ENCODE peak calls at places on chromosome 9, in nine cellular contexts. R is HCT116, U is GM23248, N is GM23338, K is SK-N-SH, L is hepatocyte, S is H1, H is astrocyte, E is PC-3. D is an unnamed sample.

GRCh38 chr9:130884111-130884531 is 12.5 kb downstream of the QRFP start:
- DNase-seq in L (no peak), H (no peak), N (no peak), U (no peak), S (no peak), E (no peak), K (no peak), R (no peak), D (no peak)

GRCh38 chr9:110125207-110125751 is 82.7 kb downstream of the C9orf152 start:
- DNase-seq in K (no peak), S (peak; percentile 71), L (peak; percentile 95), H (peak; percentile 99), R (no peak), U (peak; percentile 90), E (no peak), N (peak; percentile 88), D (peak; percentile 88)

GRCh38 chr9:114501786-114502682 is 3.2 kb downstream of the WHRN start:
- DNase-seq in U (peak; percentile 52), K (no peak), H (peak; percentile 66), S (no peak), L (peak; percentile 66), E (peak; percentile 64), N (peak; percentile 77), R (no peak), D (no peak)

GRCh38 chr9:34809504-34810186 is 99.7 kb upstream of the CCL21 start:
- DNase-seq in S (peak; percentile 49), R (no peak), U (peak; percentile 42), N (peak; percentile 90), H (no peak), L (peak; percentile 37), E (no peak), K (peak; percentile 78), D (peak; percentile 84)

GRCh38 chr9:76704601-76705204 is 59.5 kb upstream of the PCA3 start:
- DNase-seq in E (peak; percentile 62), N (peak; percentile 88), U (peak; percentile 85), L (peak; percentile 84), K (peak; percentile 39), S (peak; percentile 7), H (peak; percentile 88), R (peak; percentile 80), D (no peak)

GRCh38 chr9:7854763-7855162 is 55.2 kb upstream of the DMAC1 start:
- DNase-seq in L (no peak), S (no peak), E (no peak), K (no peak), U (no peak), N (no peak), H (no peak), R (no peak), D (no peak)

GRCh38 chr9:118109542-118109941 is 405.3 kb downstream of the TLR4 start:
- DNase-seq in U (no peak), S (no peak), H (no peak), L (no peak), K (no peak), N (peak; percentile 48), R (no peak), E (no peak), D (no peak)

GRCh38 chr9:38424918-38425317 is 664 bp upstream of the IGFBPL1 start:
- DNase-seq in L (no peak), R (no peak), H (no peak), S (no peak), E (no peak), U (no peak), K (no peak), N (no peak), D (no peak)

GRCh38 chr9:75885652-75886051 is 4.8 kb upstream of the PCSK5 start:
- DNase-seq in L (no peak), R (no peak), E (no peak), K (no peak), S (no peak), N (no peak), U (peak; percentile 56), H (no peak), D (no peak)

GRCh38 chr9:3874472-3875370 is 348.9 kb upstream of the RFX3 start:
- DNase-seq in U (no peak), H (no peak), L (no peak), S (no peak), N (no peak), E (no peak), R (no peak), K (no peak), D (no peak)

GRCh38 chr9:34566972-34567371 is 22.6 kb downstream of the CNTFR start:
- DNase-seq in K (peak; percentile 79), U (no peak), S (no peak), H (no peak), N (no peak), E (no peak), L (no peak), R (no peak), D (no peak)

GRCh38 chr9:124786881-124787573 is 10.1 kb downstream of the OLFML2A start:
- DNase-seq in E (no peak), R (no peak), N (no peak), S (no peak), H (no peak), U (no peak), K (peak; percentile 6), L (no peak), D (no peak)

GRCh38 chr9:27329292-27329691 is 32.3 kb upstream of the EQTN start:
- DNase-seq in E (no peak), K (no peak), H (no peak), N (no peak), R (no peak), L (no peak), S (no peak), U (no peak), D (no peak)

GRCh38 chr9:8821910-8822666 is 1022.5 kb upstream of the DMAC1 start:
- DNase-seq in S (no peak), E (no peak), N (no peak), R (no peak), U (no peak), H (peak; percentile 3), L (no peak), K (no peak), D (no peak)

GRCh38 chr9:110797611-110798010 is 129.0 kb downstream of the MUSK start:
- DNase-seq in H (peak; percentile 79), R (no peak), E (peak; percentile 91), U (peak; percentile 49), L (no peak), N (no peak), S (no peak), K (no peak), D (no peak)

DNA sequence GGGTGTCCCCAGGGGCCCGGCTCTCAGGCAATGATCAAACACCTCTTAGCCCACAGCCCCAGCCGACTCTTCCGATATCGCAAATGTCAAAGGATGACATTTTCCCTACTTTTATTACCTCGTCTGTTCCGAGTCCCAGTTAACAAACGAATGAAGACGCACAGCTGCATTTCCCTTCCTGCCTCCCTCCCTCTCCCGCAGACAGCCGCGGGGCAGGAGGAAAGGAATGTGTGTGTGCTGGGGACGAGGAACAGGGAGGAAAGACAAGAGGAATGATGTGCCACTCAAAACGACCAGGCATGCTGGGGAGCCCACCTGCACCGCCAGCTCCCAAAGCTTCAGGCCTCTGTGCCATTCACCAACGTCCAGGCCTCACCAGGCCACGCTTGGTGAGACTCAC is 125.9 kb upstream of the SARDH start:
- DNase-seq in U (no peak), N (peak; percentile 37), S (no peak), R (no peak), L (no peak), K (no peak), E (no peak), H (no peak), D (no peak)
- H3K79me2 ChIP-seq in U (peaks cover 30% of the 10 kb centered on the region), N (peaks cover 26% of the 10 kb centered on the region), S (no peaks in the 10 kb centered on the region), R (peaks cover 23% of the 10 kb centered on the region), L (peaks cover 63% of the 10 kb centered on the region), K (peaks cover 90% of the 10 kb centered on the region), E (peaks cover 6% of the 10 kb centered on the region), H (peaks cover 67% of the 10 kb centered on the region), D (no peaks in the 10 kb centered on the region)

GRCh38 chr9:137724114-137724445 is 105.3 kb downstream of the EHMT1 start:
- DNase-seq in N (peak; percentile 57), L (peak; percentile 63), U (peak; percentile 30), R (no peak), S (peak; percentile 61), H (peak; percentile 19), K (no peak), E (no peak), D (peak; percentile 83)

GRCh38 chr9:137721479-137721878 is 102.7 kb downstream of the EHMT1 start:
- DNase-seq in K (no peak), R (no peak), U (no peak), N (no peak), S (no peak), E (no peak), L (no peak), H (no peak), D (no peak)

GRCh38 chr9:137721899-137722298 is 103.1 kb downstream of the EHMT1 start:
- DNase-seq in S (no peak), L (no peak), N (no peak), E (no peak), H (no peak), U (no peak), K (no peak), R (no peak), D (no peak)

GRCh38 chr9:137723396-137724113 is 104.8 kb downstream of the EHMT1 start:
- DNase-seq in K (no peak), S (no peak), H (no peak), E (no peak), U (no peak), R (no peak), N (no peak), L (no peak), D (no peak)

DNA sequence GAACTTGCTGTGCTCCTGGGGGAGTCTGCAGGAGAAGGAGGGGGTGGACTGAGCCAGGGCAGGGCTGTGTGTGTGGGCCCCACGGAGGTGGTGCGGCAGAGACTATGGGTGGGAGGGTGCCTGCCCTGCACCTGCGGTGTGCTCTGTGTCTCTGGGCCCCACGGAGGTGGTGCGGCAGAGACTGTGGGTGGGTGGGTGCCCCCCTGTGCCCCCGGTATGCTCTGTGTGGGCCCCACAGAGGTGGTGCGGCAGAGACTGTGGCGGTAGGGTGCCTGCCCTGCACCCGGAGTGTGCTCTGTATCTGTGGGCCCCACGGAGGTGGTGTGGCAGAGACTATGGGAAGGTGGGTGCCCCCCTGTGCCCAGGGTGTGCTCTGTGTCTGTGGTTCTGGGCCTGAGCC is 103.7 kb downstream of the EHMT1 start:
- DNase-seq in L (no peak), H (no peak), N (no peak), U (no peak), R (no peak), E (no peak), K (no peak), S (no peak), D (no peak)
- H3K79me2 ChIP-seq in L (peaks cover 52% of the 10 kb centered on the region), H (peaks cover 58% of the 10 kb centered on the region), N (peaks cover 70% of the 10 kb centered on the region), U (peaks cover 56% of the 10 kb centered on the region), R (peaks cover 67% of the 10 kb centered on the region), E (peaks cover 26% of the 10 kb centered on the region), K (peaks cover 53% of the 10 kb centered on the region), S (peaks cover 8% of the 10 kb centered on the region), D (peaks cover 20% of the 10 kb centered on the region)

DNA sequence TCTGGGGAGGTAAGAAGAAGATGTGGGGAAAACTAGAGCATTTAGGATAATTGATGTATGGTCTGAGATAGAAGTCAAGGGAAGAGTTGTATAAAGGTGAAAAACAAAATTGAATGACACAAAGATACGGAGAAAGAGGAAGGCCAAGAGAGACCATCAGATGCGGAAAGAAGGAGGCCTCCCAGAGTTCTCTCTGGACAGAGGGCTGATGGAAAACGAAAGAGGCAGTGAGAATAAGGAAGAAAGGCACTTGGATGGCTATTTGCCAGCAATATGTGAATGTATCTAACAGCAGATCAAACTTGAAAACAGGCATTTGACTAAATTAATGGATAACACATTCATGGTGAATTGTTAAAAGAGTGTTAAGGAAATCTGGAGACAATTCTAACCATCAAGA is 2.4 kb upstream of the DOCK8 start:
- DNase-seq in N (no peak), E (no peak), R (no peak), L (no peak), K (no peak), H (no peak), U (no peak), S (no peak), D (no peak)
- H3K79me2 ChIP-seq in N (no peaks in the 10 kb centered on the region), E (no peaks in the 10 kb centered on the region), R (no peaks in the 10 kb centered on the region), L (no peaks in the 10 kb centered on the region), K (no peaks in the 10 kb centered on the region), H (no peaks in the 10 kb centered on the region), U (no peaks in the 10 kb centered on the region), S (no peaks in the 10 kb centered on the region), D (no peaks in the 10 kb centered on the region)

GRCh38 chr9:77964258-77964657 is 67.4 kb downstream of the GNAQ start:
- DNase-seq in S (no peak), N (no peak), E (no peak), H (no peak), R (no peak), U (no peak), K (no peak), L (no peak), D (no peak)
- H3K79me2 ChIP-seq in S (no peaks in the 10 kb centered on the region), N (peaks cover 100% of the 10 kb centered on the region), E (no peaks in the 10 kb centered on the region), H (peaks cover 88% of the 10 kb centered on the region), R (peaks cover 24% of the 10 kb centered on the region), U (peaks cover 100% of the 10 kb centered on the region), K (peaks cover 96% of the 10 kb centered on the region), L (peaks cover 99% of the 10 kb centered on the region), D (no peaks in the 10 kb centered on the region)

D was measured in H9.